ENCODE peak calls at places on chromosomes 3 and 15, in nine cellular contexts. One of them, this sample, is unnamed.

GRCh38 chr15:75368689-75369239 is 357 bp upstream of the MAN2C1 start:
- DNase-seq in astrocyte of the cerebellum: no peak
- DNase-seq in Calu3: no peak
- DNase-seq in neural progenitor cell: no peak
- DNase-seq in esophagus squamous epithelium: no peak
- DNase-seq in IMR-90: peak
- DNase-seq in transverse colon: peak
- DNase-seq in bronchial epithelial cell: peak
- DNase-seq in mesothelial cell of epicardium: no peak
- DNase-seq in this sample: peak

GRCh38 chr15:37220949-37221670 is 120.8 kb upstream of the MEIS2 start:
- DNase-seq in mesothelial cell of epicardium: no peak
- DNase-seq in transverse colon: no peak
- DNase-seq in bronchial epithelial cell: no peak
- DNase-seq in Calu3: no peak
- DNase-seq in astrocyte of the cerebellum: no peak
- DNase-seq in neural progenitor cell: no peak
- DNase-seq in esophagus squamous epithelium: no peak
- DNase-seq in IMR-90: no peak
- DNase-seq in this sample: no peak

GRCh38 chr3:39809181-39809994 is at the start of gene MYRIP:
- DNase-seq in mesothelial cell of epicardium: peak
- DNase-seq in astrocyte of the cerebellum: no peak
- DNase-seq in IMR-90: no peak
- DNase-seq in Calu3: peak
- DNase-seq in bronchial epithelial cell: no peak
- DNase-seq in transverse colon: peak
- DNase-seq in esophagus squamous epithelium: no peak
- DNase-seq in neural progenitor cell: peak
- DNase-seq in this sample: peak

GRCh38 chr3:152284906-152285305 is 16.2 kb downstream of the MBNL1 start:
- DNase-seq in transverse colon: no peak
- DNase-seq in bronchial epithelial cell: no peak
- DNase-seq in neural progenitor cell: no peak
- DNase-seq in IMR-90: no peak
- DNase-seq in Calu3: no peak
- DNase-seq in esophagus squamous epithelium: no peak
- DNase-seq in mesothelial cell of epicardium: no peak
- DNase-seq in astrocyte of the cerebellum: no peak
- DNase-seq in this sample: no peak

GRCh38 chr15:92411256-92411655 is 17.6 kb downstream of the ST8SIA2 start:
- DNase-seq in neural progenitor cell: no peak
- DNase-seq in mesothelial cell of epicardium: no peak
- DNase-seq in esophagus squamous epithelium: no peak
- DNase-seq in IMR-90: no peak
- DNase-seq in astrocyte of the cerebellum: no peak
- DNase-seq in bronchial epithelial cell: no peak
- DNase-seq in Calu3: no peak
- DNase-seq in transverse colon: no peak
- DNase-seq in this sample: no peak

GRCh38 chr15:69476704-69477473 is 24.3 kb downstream of the RPLP1 start:
- DNase-seq in neural progenitor cell: no peak
- DNase-seq in bronchial epithelial cell: no peak
- DNase-seq in mesothelial cell of epicardium: no peak
- DNase-seq in transverse colon: no peak
- DNase-seq in IMR-90: no peak
- DNase-seq in Calu3: no peak
- DNase-seq in esophagus squamous epithelium: no peak
- DNase-seq in astrocyte of the cerebellum: no peak
- DNase-seq in this sample: no peak

GRCh38 chr3:179035232-179035631 is 36.4 kb downstream of the ZMAT3 start:
- DNase-seq in Calu3: no peak
- DNase-seq in mesothelial cell of epicardium: no peak
- DNase-seq in transverse colon: no peak
- DNase-seq in esophagus squamous epithelium: no peak
- DNase-seq in astrocyte of the cerebellum: no peak
- DNase-seq in neural progenitor cell: no peak
- DNase-seq in bronchial epithelial cell: no peak
- DNase-seq in IMR-90: no peak
- DNase-seq in this sample: no peak

GRCh38 chr3:71851878-71852277 is 66.9 kb upstream of the PROK2 start:
- DNase-seq in mesothelial cell of epicardium: no peak
- DNase-seq in Calu3: no peak
- DNase-seq in bronchial epithelial cell: no peak
- DNase-seq in transverse colon: no peak
- DNase-seq in astrocyte of the cerebellum: no peak
- DNase-seq in IMR-90: no peak
- DNase-seq in neural progenitor cell: no peak
- DNase-seq in esophagus squamous epithelium: no peak
- DNase-seq in this sample: no peak

DNA sequence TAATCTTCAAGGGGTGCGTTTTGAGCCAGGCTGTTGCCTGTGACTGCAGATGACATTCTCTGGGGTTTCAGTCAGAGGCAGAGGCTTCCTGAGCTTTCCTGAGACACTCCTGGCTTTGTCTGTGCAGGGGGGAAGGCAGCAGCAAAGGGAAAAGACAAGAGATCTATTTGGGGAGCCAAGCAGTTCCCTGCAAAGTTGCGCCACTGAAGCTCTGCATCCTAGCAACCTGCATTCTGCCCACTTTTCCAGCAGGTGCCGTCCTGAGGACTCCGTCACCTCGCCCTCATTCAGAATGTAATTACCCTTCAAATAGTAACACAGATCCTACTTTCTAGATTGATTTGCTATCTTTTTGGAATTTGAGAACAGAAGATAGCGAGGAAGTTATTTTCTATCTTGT is 1.9 kb upstream of the TMEM158 start:
- DNase-seq in IMR-90: no peak
- DNase-seq in astrocyte of the cerebellum: no peak
- DNase-seq in esophagus squamous epithelium: no peak
- DNase-seq in neural progenitor cell: peak
- DNase-seq in Calu3: no peak
- DNase-seq in mesothelial cell of epicardium: no peak
- DNase-seq in bronchial epithelial cell: no peak
- DNase-seq in transverse colon: no peak
- DNase-seq in this sample: no peak
- TF ChIP-seq CTCF in IMR-90: no peak
- TF ChIP-seq CTCF in astrocyte of the cerebellum: no peak
- TF ChIP-seq CTCF in esophagus squamous epithelium: no peak
- TF ChIP-seq CTCF in neural progenitor cell: peak
- TF ChIP-seq CTCF in Calu3: no peak
- TF ChIP-seq CTCF in mesothelial cell of epicardium: no peak
- TF ChIP-seq CTCF in bronchial epithelial cell: no peak
- TF ChIP-seq CTCF in transverse colon: peak
- TF ChIP-seq CTCF in this sample: no peak

GRCh38 chr3:89315750-89316149 is 208.3 kb downstream of the EPHA3 start:
- DNase-seq in Calu3: no peak
- DNase-seq in mesothelial cell of epicardium: no peak
- DNase-seq in neural progenitor cell: no peak
- DNase-seq in IMR-90: no peak
- DNase-seq in astrocyte of the cerebellum: no peak
- DNase-seq in bronchial epithelial cell: no peak
- DNase-seq in transverse colon: no peak
- DNase-seq in esophagus squamous epithelium: no peak
- DNase-seq in this sample: no peak

GRCh38 chr3:89320186-89320585 is 212.8 kb downstream of the EPHA3 start:
- DNase-seq in IMR-90: no peak
- DNase-seq in mesothelial cell of epicardium: no peak
- DNase-seq in astrocyte of the cerebellum: no peak
- DNase-seq in Calu3: no peak
- DNase-seq in bronchial epithelial cell: no peak
- DNase-seq in esophagus squamous epithelium: no peak
- DNase-seq in transverse colon: no peak
- DNase-seq in neural progenitor cell: no peak
- DNase-seq in this sample: no peak

GRCh38 chr3:89312141-89312540 is 204.7 kb downstream of the EPHA3 start:
- DNase-seq in IMR-90: no peak
- DNase-seq in astrocyte of the cerebellum: no peak
- DNase-seq in neural progenitor cell: no peak
- DNase-seq in bronchial epithelial cell: no peak
- DNase-seq in esophagus squamous epithelium: no peak
- DNase-seq in transverse colon: no peak
- DNase-seq in Calu3: no peak
- DNase-seq in mesothelial cell of epicardium: no peak
- DNase-seq in this sample: no peak

DNA sequence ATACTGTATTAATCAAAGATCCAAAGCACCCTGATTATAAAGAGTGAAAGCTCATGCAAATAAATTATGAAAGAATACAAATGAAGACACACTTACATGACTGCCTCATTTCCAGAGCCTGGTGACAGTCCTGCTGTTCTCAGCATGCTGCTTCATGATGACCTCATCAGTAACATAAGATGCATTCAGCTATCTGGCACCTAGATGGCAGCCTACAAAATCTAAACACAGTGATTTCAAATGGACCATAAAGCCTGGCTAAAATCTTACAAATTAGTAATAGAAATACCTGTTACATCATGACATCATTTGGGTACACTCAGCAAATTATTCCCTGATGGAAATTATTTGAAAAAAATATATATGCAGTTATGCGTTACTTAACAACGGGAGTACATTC is 207.0 kb downstream of the EPHA3 start:
- DNase-seq in neural progenitor cell: peak
- DNase-seq in IMR-90: peak
- DNase-seq in mesothelial cell of epicardium: no peak
- DNase-seq in transverse colon: no peak
- DNase-seq in esophagus squamous epithelium: no peak
- DNase-seq in bronchial epithelial cell: peak
- DNase-seq in astrocyte of the cerebellum: peak
- DNase-seq in Calu3: no peak
- DNase-seq in this sample: no peak
- TF ChIP-seq CTCF in neural progenitor cell: peak
- TF ChIP-seq CTCF in IMR-90: peak
- TF ChIP-seq CTCF in mesothelial cell of epicardium: no peak
- TF ChIP-seq CTCF in transverse colon: no peak
- TF ChIP-seq CTCF in esophagus squamous epithelium: no peak
- TF ChIP-seq CTCF in bronchial epithelial cell: peak
- TF ChIP-seq CTCF in astrocyte of the cerebellum: peak
- TF ChIP-seq CTCF in Calu3: no peak
- TF ChIP-seq CTCF in this sample: no peak

GRCh38 chr3:47159820-47160219 is 4.1 kb downstream of the SETD2 start:
- DNase-seq in Calu3: no peak
- DNase-seq in IMR-90: no peak
- DNase-seq in neural progenitor cell: peak
- DNase-seq in esophagus squamous epithelium: no peak
- DNase-seq in transverse colon: no peak
- DNase-seq in mesothelial cell of epicardium: no peak
- DNase-seq in astrocyte of the cerebellum: no peak
- DNase-seq in bronchial epithelial cell: no peak
- DNase-seq in this sample: no peak

GRCh38 chr3:47161983-47162694 is 1.8 kb downstream of the SETD2 start:
- DNase-seq in astrocyte of the cerebellum: no peak
- DNase-seq in IMR-90: no peak
- DNase-seq in transverse colon: no peak
- DNase-seq in esophagus squamous epithelium: no peak
- DNase-seq in Calu3: no peak
- DNase-seq in mesothelial cell of epicardium: no peak
- DNase-seq in bronchial epithelial cell: peak
- DNase-seq in neural progenitor cell: no peak
- DNase-seq in this sample: no peak

GRCh38 chr3:47163023-47163989 is 607 bp downstream of the SETD2 start:
- DNase-seq in bronchial epithelial cell: peak
- DNase-seq in IMR-90: peak
- DNase-seq in Calu3: peak
- DNase-seq in astrocyte of the cerebellum: no peak
- DNase-seq in mesothelial cell of epicardium: peak
- DNase-seq in esophagus squamous epithelium: no peak
- DNase-seq in neural progenitor cell: no peak
- DNase-seq in transverse colon: peak
- DNase-seq in this sample: peak

GRCh38 chr3:47162695-47163022 is 1.3 kb downstream of the SETD2 start:
- DNase-seq in astrocyte of the cerebellum: no peak
- DNase-seq in bronchial epithelial cell: peak
- DNase-seq in neural progenitor cell: peak
- DNase-seq in IMR-90: peak
- DNase-seq in esophagus squamous epithelium: no peak
- DNase-seq in mesothelial cell of epicardium: no peak
- DNase-seq in transverse colon: no peak
- DNase-seq in Calu3: no peak
- DNase-seq in this sample: no peak

DNA sequence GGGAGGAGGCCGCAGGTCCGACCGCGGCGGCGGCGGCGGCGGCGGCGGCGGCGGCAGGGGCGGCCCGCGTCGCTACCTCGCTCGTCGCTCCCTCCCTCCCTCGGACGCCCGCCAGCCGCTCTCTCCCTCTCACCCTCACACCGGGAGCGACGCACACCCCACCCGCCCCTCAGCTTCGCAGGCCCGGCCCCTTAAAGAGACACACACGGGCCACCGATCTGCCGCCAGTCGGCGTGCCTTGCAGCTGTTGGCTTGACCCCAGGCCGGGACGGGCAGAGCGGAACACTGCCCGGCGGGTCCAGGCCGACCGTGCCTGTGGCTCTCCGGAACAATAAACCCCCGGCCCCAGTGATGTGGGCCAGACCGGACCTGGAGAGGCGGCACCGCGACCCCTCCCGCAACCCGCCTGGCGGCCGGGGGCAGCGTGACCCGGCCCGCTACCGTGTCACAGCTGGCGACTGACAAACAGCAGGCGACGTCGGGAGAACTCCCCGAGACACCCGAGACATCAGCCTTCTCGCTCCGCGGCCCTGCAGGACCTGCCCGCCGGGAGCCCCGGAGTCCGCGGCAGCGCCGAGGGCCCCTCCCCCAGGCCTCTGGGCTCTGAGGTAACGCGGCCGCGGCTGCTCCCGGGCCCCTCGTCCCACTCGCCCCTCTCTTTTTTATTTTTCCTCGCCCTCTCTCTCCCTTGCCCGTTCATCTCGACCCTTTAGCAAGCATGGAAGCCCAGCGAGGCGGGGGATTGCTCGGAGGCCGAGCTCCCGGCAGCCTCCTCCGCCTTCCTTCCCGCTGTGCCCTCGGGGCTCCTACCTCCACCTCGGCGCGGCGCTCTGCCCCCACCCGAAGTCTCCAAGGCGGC is at the start of gene SETD2:
- DNase-seq in transverse colon: peak
- DNase-seq in esophagus squamous epithelium: peak
- DNase-seq in neural progenitor cell: peak
- DNase-seq in mesothelial cell of epicardium: peak
- DNase-seq in astrocyte of the cerebellum: peak
- DNase-seq in Calu3: peak
- DNase-seq in bronchial epithelial cell: peak
- DNase-seq in IMR-90: peak
- DNase-seq in this sample: peak
- TF ChIP-seq CTCF in transverse colon: peak
- TF ChIP-seq CTCF in esophagus squamous epithelium: peak
- TF ChIP-seq CTCF in neural progenitor cell: peak
- TF ChIP-seq CTCF in mesothelial cell of epicardium: no peak
- TF ChIP-seq CTCF in astrocyte of the cerebellum: peak
- TF ChIP-seq CTCF in Calu3: peak
- TF ChIP-seq CTCF in bronchial epithelial cell: peak
- TF ChIP-seq CTCF in IMR-90: peak
- TF ChIP-seq CTCF in this sample: peak

DNA sequence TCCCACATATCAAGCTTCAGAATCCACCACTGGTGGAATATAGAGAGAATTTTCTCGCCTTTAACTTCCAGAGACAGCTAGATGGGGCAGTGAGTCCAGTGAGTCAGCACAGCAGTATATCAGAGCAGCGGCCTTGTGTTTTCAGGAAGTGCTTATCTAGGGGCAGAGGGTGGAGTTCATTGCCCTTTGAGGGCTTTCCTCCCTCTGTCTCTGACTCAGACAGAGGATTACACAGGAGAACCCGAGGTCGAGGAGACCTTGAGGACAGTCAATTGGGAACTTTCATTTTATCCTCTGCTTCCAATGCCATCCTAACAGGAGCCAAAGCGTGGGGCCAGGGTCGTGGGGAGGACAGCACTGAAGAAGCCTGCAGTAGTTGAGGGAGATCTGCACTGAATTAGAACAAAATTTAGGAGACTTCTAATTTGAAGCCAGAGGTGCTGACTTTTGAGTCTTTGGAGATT is 109.6 kb upstream of the UMPS start:
- DNase-seq in esophagus squamous epithelium: no peak
- DNase-seq in bronchial epithelial cell: peak
- DNase-seq in astrocyte of the cerebellum: no peak
- DNase-seq in mesothelial cell of epicardium: no peak
- DNase-seq in IMR-90: peak
- DNase-seq in neural progenitor cell: no peak
- DNase-seq in transverse colon: peak
- DNase-seq in Calu3: peak
- DNase-seq in this sample: peak
- TF ChIP-seq CTCF in esophagus squamous epithelium: no peak
- TF ChIP-seq CTCF in bronchial epithelial cell: no peak
- TF ChIP-seq CTCF in astrocyte of the cerebellum: no peak
- TF ChIP-seq CTCF in mesothelial cell of epicardium: no peak
- TF ChIP-seq CTCF in IMR-90: peak
- TF ChIP-seq CTCF in neural progenitor cell: no peak
- TF ChIP-seq CTCF in transverse colon: peak
- TF ChIP-seq CTCF in Calu3: no peak
- TF ChIP-seq CTCF in this sample: peak

This sample was measured in GM13976.